ENCODE peak calls at places on chromosomes 13 and 19, in seven cellular contexts. R, S, J, X, B, W and H are unnamed samples.

GRCh38 chr13:43799191-43799590 is 12.4 kb upstream of the ENOX1 start:
- DNase-seq in R (no peak), S (no peak), J (no peak), X (no peak), B (no peak), W (peak; percentile 52), H (no peak)

GRCh38 chr19:12773571-12773970 is 1.8 kb downstream of the HOOK2 start:
- DNase-seq in R (no peak), S (no peak), J (peak; percentile 60), X (no peak), B (no peak), W (peak; percentile 56), H (no peak)

GRCh38 chr13:23871616-23872220 is 17.5 kb downstream of the MIPEP start:
- DNase-seq in R (no peak), S (no peak), J (peak; percentile 66), X (no peak), B (peak; percentile 43), W (peak; percentile 58), H (no peak)

GRCh38 chr13:111908981-111909380 is 158.0 kb upstream of the SOX1 start:
- DNase-seq in R (no peak), S (no peak), J (no peak), X (no peak), B (no peak), W (no peak), H (peak; percentile 13)

GRCh38 chr13:98370806-98371553 is 193.9 kb upstream of the RNF113B start:
- DNase-seq in R (no peak), S (no peak), J (peak; percentile 68), X (peak; percentile 41), B (no peak), W (no peak), H (peak; percentile 45)

GRCh38 chr13:47426126-47426849 is 529.4 kb upstream of the HTR2A start:
- DNase-seq in R (no peak), S (no peak), J (peak; percentile 58), X (peak; percentile 19), B (no peak), W (peak; percentile 81), H (no peak)

GRCh38 chr13:40170982-40171381 is 495.5 kb downstream of the FOXO1 start:
- DNase-seq in R (no peak), S (no peak), J (no peak), X (no peak), B (no peak), W (peak; percentile 71), H (no peak)

GRCh38 chr19:16040642-16041041 is 35.7 kb upstream of the TPM4 start:
- DNase-seq in R (no peak), S (no peak), J (peak; percentile 13), X (no peak), B (peak; percentile 34), W (no peak), H (no peak)

GRCh38 chr19:55619264-55619663 is 5.1 kb downstream of the ZNF784 start:
- DNase-seq in R (no peak), S (no peak), J (no peak), X (no peak), B (no peak), W (no peak), H (no peak)

GRCh38 chr19:34319230-34319585 is 45.8 kb upstream of the GPI start:
- DNase-seq in R (no peak), S (no peak), J (no peak), X (no peak), B (peak; percentile 32), W (peak; percentile 39), H (no peak)

GRCh38 chr13:30119476-30119875 is 187.9 kb downstream of the KATNAL1 start:
- DNase-seq in R (no peak), S (no peak), J (peak; percentile 83), X (no peak), B (no peak), W (peak; percentile 82), H (no peak)

GRCh38 chr13:26019881-26020535 is 31.8 kb downstream of the SHISA2 start:
- DNase-seq in R (no peak), S (no peak), J (peak; percentile 59), X (no peak), B (peak; percentile 92), W (peak; percentile 67), H (peak; percentile 33)

GRCh38 chr13:94558721-94559120 is 37.2 kb downstream of the TGDS start:
- DNase-seq in R (no peak), S (no peak), J (no peak), X (no peak), B (no peak), W (no peak), H (no peak)

GRCh38 chr19:18542936-18543813 is at the start of gene FKBP8:
- DNase-seq in R (peak; percentile 92), S (peak; percentile 94), J (peak; percentile 90), X (peak; percentile 94), B (peak; percentile 89), W (peak; percentile 91), H (peak; percentile 97)

GRCh38 chr19:2532252-2533071 is 56.5 kb downstream of the GADD45B start:
- DNase-seq in R (no peak), S (no peak), J (peak; percentile 94), X (no peak), B (peak; percentile 94), W (peak; percentile 91), H (no peak)

GRCh38 chr19:1063030-1063908 is 3.7 kb upstream of the ARHGAP45 start:
- DNase-seq in R (no peak), S (peak; percentile 59), J (peak; percentile 45), X (no peak), B (peak; percentile 47), W (peak; percentile 29), H (peak; percentile 67)

GRCh38 chr19:31312004-31312403 is 37.2 kb downstream of the TSHZ3 start:
- DNase-seq in R (no peak), S (no peak), J (peak; percentile 36), X (peak; percentile 34), B (no peak), W (peak; percentile 10), H (no peak)

GRCh38 chr19:9309974-9310446 is 372 bp upstream of the ZNF699 start:
- DNase-seq in R (peak; percentile 72), S (no peak), J (peak; percentile 96), X (peak; percentile 91), B (peak; percentile 92), W (peak; percentile 97), H (peak; percentile 88)

GRCh38 chr13:98059276-98059675 is 83.6 kb upstream of the FARP1 start:
- DNase-seq in R (no peak), S (no peak), J (no peak), X (no peak), B (no peak), W (no peak), H (no peak)

GRCh38 chr19:42370667-42371066 is 19.4 kb downstream of the CNFN start:
- DNase-seq in R (no peak), S (no peak), J (no peak), X (no peak), B (no peak), W (no peak), H (no peak)

GRCh38 chr19:11091343-11092153 is 2.3 kb downstream of the LDLR start:
- DNase-seq in R (no peak), S (peak; percentile 63), J (peak; percentile 98), X (peak; percentile 38), B (peak; percentile 98), W (peak; percentile 99), H (no peak)

GRCh38 chr13:102402292-102402691 is 444 bp upstream of the FGF14 start:
- DNase-seq in R (no peak), S (peak; percentile 26), J (peak; percentile 10), X (no peak), B (no peak), W (no peak), H (peak; percentile 51)

GRCh38 chr19:16594131-16594586 is 21.9 kb upstream of the SLC35E1 start:
- DNase-seq in R (no peak), S (peak; percentile 48), J (no peak), X (no peak), B (no peak), W (no peak), H (no peak)

GRCh38 chr13:62375653-62376052 is 960.0 kb upstream of the PCDH20 start:
- DNase-seq in R (no peak), S (no peak), J (peak; percentile 32), X (no peak), B (no peak), W (no peak), H (no peak)

GRCh38 chr13:23828086-23828485 is 61.1 kb downstream of the MIPEP start:
- DNase-seq in R (no peak), S (no peak), J (no peak), X (no peak), B (peak; percentile 9), W (no peak), H (no peak)

GRCh38 chr13:44974056-44974798 is 15.0 kb downstream of the NUFIP1 start:
- DNase-seq in R (no peak), S (no peak), J (peak; percentile 42), X (peak; percentile 56), B (peak; percentile 84), W (no peak), H (no peak)

GRCh38 chr19:38037151-38037611 is 130.2 kb downstream of the SIPA1L3 start:
- DNase-seq in R (no peak), S (no peak), J (no peak), X (no peak), B (no peak), W (no peak), H (no peak)

GRCh38 chr13:112791662-112792440 is 102.0 kb downstream of the ATP11A start:
- DNase-seq in R (no peak), S (no peak), J (no peak), X (no peak), B (no peak), W (no peak), H (peak; percentile 45)

GRCh38 chr13:24066405-24067292 is 93.9 kb upstream of the SPATA13 start:
- DNase-seq in R (no peak), S (no peak), J (no peak), X (no peak), B (no peak), W (no peak), H (no peak)

GRCh38 chr13:103568314-103568713 is 502.1 kb upstream of the SLC10A2 start:
- DNase-seq in R (no peak), S (no peak), J (no peak), X (no peak), B (no peak), W (no peak), H (no peak)